ENCODE peak calls at places on chromosomes 1 and 21, in nine cellular contexts. Q is iPS-NIHi11, L is brain microvascular endothelial cell, Z is aorta, Y is mucosa of gallbladder, A is cardiac fibroblast, N is substantia nigra, X is kidney tubule cell, W is left ventricle myocardium superior. K is an unnamed sample.

GRCh38 chr1:54153548-54154439 is 994 bp upstream of the CDCP2 start:
- DNase-seq in Q (peak), L (peak), Z (peak), Y (peak), A (peak), N (no peak), X (peak), W (peak), K (peak)

GRCh38 chr1:168709407-168709891 is 19.6 kb downstream of the DPT start:
- DNase-seq in Q (no peak), L (peak), Z (no peak), Y (peak), A (peak), N (no peak), X (peak), W (no peak), K (peak)

GRCh38 chr1:56437959-56438358 is 141.4 kb downstream of the PLPP3 start:
- DNase-seq in Q (no peak), L (no peak), Z (no peak), Y (no peak), A (no peak), N (no peak), X (no peak), W (no peak), K (peak)

GRCh38 chr1:240998441-240999015 is 358.5 kb downstream of the RGS7 start:
- DNase-seq in Q (no peak), L (no peak), Z (no peak), Y (peak), A (no peak), N (no peak), X (no peak), W (no peak), K (no peak)

GRCh38 chr1:244896550-244896949 is 32.2 kb upstream of the HNRNPU start:
- DNase-seq in Q (no peak), L (peak), Z (no peak), Y (no peak), A (peak), N (no peak), X (peak), W (no peak), K (peak)

GRCh38 chr1:23194119-23194984 is 22.9 kb downstream of the HTR1D start:
- DNase-seq in Q (no peak), L (peak), Z (no peak), Y (no peak), A (peak), N (no peak), X (peak), W (no peak), K (peak)

GRCh38 chr1:62384276-62385005 is 52.4 kb upstream of the USP1 start:
- DNase-seq in Q (peak), L (peak), Z (no peak), Y (peak), A (peak), N (no peak), X (peak), W (no peak), K (peak)

GRCh38 chr1:24112381-24113169 is 640 bp upstream of the MYOM3 start:
- DNase-seq in Q (peak), L (peak), Z (peak), Y (peak), A (peak), N (no peak), X (peak), W (peak), K (peak)

GRCh38 chr1:52002038-52002917 is 11.8 kb upstream of the RAB3B start:
- DNase-seq in Q (peak), L (peak), Z (no peak), Y (peak), A (peak), N (peak), X (peak), W (no peak), K (peak)

GRCh38 chr21:23968008-23968407 is 1639.3 kb downstream of the MRPL39 start:
- DNase-seq in Q (no peak), L (no peak), Z (no peak), Y (no peak), A (no peak), N (no peak), X (no peak), W (no peak), K (no peak)

GRCh38 chr21:38166214-38166547 is 90.6 kb upstream of the KCNJ15 start:
- DNase-seq in Q (no peak), L (no peak), Z (no peak), Y (no peak), A (no peak), N (no peak), X (no peak), W (no peak), K (no peak)

GRCh38 chr1:151131832-151132675 is 14.4 kb downstream of the SEMA6C start:
- DNase-seq in Q (peak), L (no peak), Z (peak), Y (no peak), A (peak), N (no peak), X (no peak), W (peak), K (no peak)

GRCh38 chr1:10784998-10785854 is 11.2 kb downstream of the CASZ1 start:
- DNase-seq in Q (no peak), L (no peak), Z (peak), Y (no peak), A (no peak), N (no peak), X (no peak), W (no peak), K (no peak)

GRCh38 chr1:184716158-184716557 is 38.5 kb downstream of the EDEM3 start:
- DNase-seq in Q (no peak), L (no peak), Z (no peak), Y (no peak), A (no peak), N (no peak), X (no peak), W (no peak), K (no peak)

GRCh38 chr21:23217597-23217996 is 2219.4 kb downstream of the NCAM2 start:
- DNase-seq in Q (no peak), L (no peak), Z (no peak), Y (no peak), A (no peak), N (no peak), X (no peak), W (no peak), K (no peak)

GRCh38 chr1:54774820-54775498 is 10.6 kb upstream of the PARS2 start:
- DNase-seq in Q (peak), L (peak), Z (no peak), Y (no peak), A (peak), N (no peak), X (peak), W (no peak), K (peak)

GRCh38 chr1:215104283-215104682 is 21.7 kb downstream of the KCNK2 start:
- DNase-seq in Q (no peak), L (no peak), Z (no peak), Y (no peak), A (peak), N (no peak), X (no peak), W (no peak), K (no peak)

GRCh38 chr1:227766015-227766634 is 30.9 kb downstream of the SNAP47 start:
- DNase-seq in Q (no peak), L (no peak), Z (peak), Y (peak), A (no peak), N (peak), X (peak), W (peak), K (no peak)

GRCh38 chr1:247102381-247102780 is 1.8 kb downstream of the ZNF669 start:
- DNase-seq in Q (no peak), L (no peak), Z (no peak), Y (no peak), A (peak), N (no peak), X (peak), W (no peak), K (peak)

GRCh38 chr21:46406001-46406400 is 52.7 kb upstream of the DIP2A start:
- DNase-seq in Q (no peak), L (no peak), Z (peak), Y (no peak), A (no peak), N (no peak), X (no peak), W (peak), K (no peak)

GRCh38 chr21:37230632-37231246 is 36.4 kb downstream of the VPS26C start:
- DNase-seq in Q (no peak), L (no peak), Z (peak), Y (peak), A (no peak), N (no peak), X (no peak), W (no peak), K (no peak)

GRCh38 chr1:24384251-24385090 is 29.1 kb downstream of the STPG1 start:
- DNase-seq in Q (no peak), L (peak), Z (no peak), Y (peak), A (peak), N (no peak), X (peak), W (no peak), K (peak)

GRCh38 chr1:119361611-119362010 is 7.0 kb upstream of the HAO2 start:
- DNase-seq in Q (no peak), L (no peak), Z (no peak), Y (no peak), A (no peak), N (no peak), X (no peak), W (no peak), K (no peak)

GRCh38 chr1:183431840-183432547 is 13.8 kb upstream of the NMNAT2 start:
- DNase-seq in Q (no peak), L (no peak), Z (no peak), Y (no peak), A (no peak), N (no peak), X (no peak), W (no peak), K (no peak)

GRCh38 chr1:186806477-186806876 is 22.3 kb upstream of the PLA2G4A start:
- DNase-seq in Q (peak), L (peak), Z (no peak), Y (no peak), A (peak), N (no peak), X (no peak), W (peak), K (peak)

GRCh38 chr1:18154431-18155194 is 47.0 kb downstream of the IGSF21 start:
- DNase-seq in Q (peak), L (no peak), Z (peak), Y (no peak), A (no peak), N (no peak), X (no peak), W (no peak), K (no peak)

GRCh38 chr1:35033346-35033745 is 1.6 kb upstream of the ZMYM6 start:
- DNase-seq in Q (no peak), L (no peak), Z (no peak), Y (no peak), A (no peak), N (no peak), X (no peak), W (no peak), K (no peak)

GRCh38 chr1:15957221-15958090 is 18.4 kb downstream of the ZBTB17 start:
- DNase-seq in Q (peak), L (no peak), Z (peak), Y (no peak), A (no peak), N (no peak), X (no peak), W (no peak), K (no peak)

GRCh38 chr1:170410391-170411146 is 121.4 kb upstream of the GORAB start:
- DNase-seq in Q (no peak), L (peak), Z (no peak), Y (no peak), A (peak), N (no peak), X (no peak), W (no peak), K (peak)

K was measured in fibroblast of pulmonary artery.